ENCODE peak calls at places on chromosomes 7 and 10, in eight cellular contexts. H is transverse colon, V is prostate gland, I is K562, T is SK-N-MC, X is GM23338, N is GM12891, O is stomach. R is an unnamed sample.
A peak's percentile ranks its signal among the peaks of the same experiment; 100 is the strongest.

GRCh38 chr7:545470-545869 is 25.8 kb upstream of the PDGFA start:
- DNase-seq in I (no peak), X (no peak), N (no peak), O (no peak), T (no peak), V (no peak), H (no peak), R (no peak)

GRCh38 chr7:25117226-25118047 is 7.6 kb downstream of the CYCS start:
- DNase-seq in X (no peak), O (no peak), T (no peak), N (no peak), H (peak; percentile 39), I (no peak), V (no peak), R (no peak)

GRCh38 chr10:98408799-98409198 is 6.2 kb downstream of the PYROXD2 start:
- DNase-seq in O (no peak), N (no peak), I (no peak), H (no peak), T (no peak), V (no peak), X (no peak), R (no peak)

GRCh38 chr10:15453921-15454320 is 82.8 kb upstream of the FAM171A1 start:
- DNase-seq in T (no peak), H (no peak), V (no peak), I (no peak), N (no peak), X (no peak), O (no peak), R (no peak)

GRCh38 chr7:97015787-97016391 is 8.7 kb downstream of the DLX5 start:
- DNase-seq in H (no peak), I (no peak), V (no peak), N (no peak), O (no peak), T (no peak), X (peak; percentile 5), R (no peak)

GRCh38 chr7:30396379-30396778 is 82.2 kb downstream of the NOD1 start:
- DNase-seq in T (no peak), I (no peak), H (no peak), N (no peak), X (peak; percentile 32), V (no peak), O (no peak), R (no peak)

GRCh38 chr7:31890198-31890597 is 180.0 kb downstream of the PDE1C start:
- DNase-seq in I (no peak), V (peak; percentile 38), N (no peak), T (no peak), O (no peak), H (peak; percentile 12), X (no peak), R (peak; percentile 63)

GRCh38 chr10:279655-280054 is 144.4 kb downstream of the ZMYND11 start:
- DNase-seq in N (no peak), I (no peak), V (no peak), T (no peak), O (no peak), H (no peak), X (peak; percentile 60), R (no peak)

GRCh38 chr7:31002256-31002655 is 38.5 kb downstream of the GHRHR start:
- DNase-seq in V (no peak), T (no peak), I (no peak), N (no peak), X (no peak), O (no peak), H (no peak), R (no peak)

GRCh38 chr7:4267326-4268039 is 414.6 kb upstream of the FOXK1 start:
- DNase-seq in T (no peak), H (no peak), I (no peak), X (no peak), N (no peak), O (no peak), V (no peak), R (no peak)

GRCh38 chr7:24843821-24844449 is 86.7 kb upstream of the GSDME start:
- DNase-seq in H (no peak), I (no peak), N (no peak), X (no peak), V (no peak), T (no peak), O (no peak), R (no peak)

GRCh38 chr10:44513592-44513991 is 128.7 kb upstream of the CXCL12 start:
- DNase-seq in T (no peak), V (no peak), X (no peak), I (peak; percentile 20), N (no peak), H (no peak), O (no peak), R (no peak)

DNA sequence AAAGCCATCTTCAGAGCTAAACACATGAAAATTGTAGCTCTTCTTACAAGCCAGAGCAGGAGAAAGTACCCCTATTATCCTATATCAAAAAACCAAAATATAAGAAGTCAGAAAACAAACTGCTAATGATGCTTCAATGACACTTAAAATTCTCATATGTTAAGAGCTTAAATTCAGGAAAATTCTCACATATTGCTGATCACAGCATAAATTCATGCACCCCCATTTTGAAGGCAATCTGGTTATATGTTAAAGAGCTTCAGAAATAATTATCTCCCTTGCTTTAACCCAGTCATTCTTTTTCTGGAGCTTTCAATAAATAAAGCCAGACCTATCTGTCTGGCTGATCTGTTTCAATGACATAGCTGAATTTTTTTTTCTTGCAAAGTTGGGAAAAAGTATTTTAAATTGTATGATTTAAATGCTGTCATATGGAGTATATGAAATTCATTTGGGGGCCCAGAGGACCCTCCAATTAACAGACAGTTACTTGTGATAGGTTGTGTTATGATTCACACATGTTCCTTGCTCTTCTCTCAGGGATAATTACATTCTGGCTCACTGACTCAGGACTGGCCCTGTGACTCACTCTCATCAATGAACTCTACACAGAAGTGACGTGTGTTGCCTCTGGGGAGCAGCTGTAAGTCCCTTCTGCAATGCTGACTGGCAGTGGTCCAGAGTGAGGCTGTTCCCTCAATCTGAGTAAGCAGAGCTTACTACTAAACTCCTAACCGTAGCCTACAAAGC is 85.2 kb downstream of the HGF start:
- DNase-seq in I (no peak), T (peak; percentile 77), O (peak; percentile 79), X (no peak), H (peak; percentile 79), V (peak; percentile 32), N (no peak), R (peak; percentile 98)
- TF ChIP-seq POLR2AphosphoS5 in I (no peak), T (no peak), O (no peak), X (no peak), H (peak; percentile 65), V (no peak), N (no peak), R (peak; percentile 58)

GRCh38 chr10:35324196-35324595 is 12.1 kb upstream of the CCNY start:
- DNase-seq in T (no peak), N (no peak), X (no peak), O (no peak), H (no peak), V (no peak), I (no peak), R (no peak)
- TF ChIP-seq POLR2AphosphoS5 in T (no peak), N (no peak), X (no peak), O (no peak), H (no peak), V (no peak), I (no peak), R (no peak)

GRCh38 chr7:100517305-100517704 is 21.7 kb upstream of the AGFG2 start:
- DNase-seq in I (no peak), V (no peak), X (no peak), T (no peak), N (no peak), O (no peak), H (no peak), R (no peak)

GRCh38 chr7:100519580-100519979 is 19.4 kb upstream of the AGFG2 start:
- DNase-seq in N (no peak), X (no peak), H (no peak), O (no peak), T (no peak), V (no peak), I (no peak), R (no peak)

GRCh38 chr7:100513212-100513611 is 25.8 kb upstream of the AGFG2 start:
- DNase-seq in N (no peak), H (no peak), O (no peak), I (no peak), X (no peak), T (no peak), V (no peak), R (no peak)

GRCh38 chr7:100515072-100515532 is 23.9 kb upstream of the AGFG2 start:
- DNase-seq in O (no peak), V (no peak), N (no peak), T (peak; percentile 90), I (no peak), H (no peak), X (no peak), R (no peak)

DNA sequence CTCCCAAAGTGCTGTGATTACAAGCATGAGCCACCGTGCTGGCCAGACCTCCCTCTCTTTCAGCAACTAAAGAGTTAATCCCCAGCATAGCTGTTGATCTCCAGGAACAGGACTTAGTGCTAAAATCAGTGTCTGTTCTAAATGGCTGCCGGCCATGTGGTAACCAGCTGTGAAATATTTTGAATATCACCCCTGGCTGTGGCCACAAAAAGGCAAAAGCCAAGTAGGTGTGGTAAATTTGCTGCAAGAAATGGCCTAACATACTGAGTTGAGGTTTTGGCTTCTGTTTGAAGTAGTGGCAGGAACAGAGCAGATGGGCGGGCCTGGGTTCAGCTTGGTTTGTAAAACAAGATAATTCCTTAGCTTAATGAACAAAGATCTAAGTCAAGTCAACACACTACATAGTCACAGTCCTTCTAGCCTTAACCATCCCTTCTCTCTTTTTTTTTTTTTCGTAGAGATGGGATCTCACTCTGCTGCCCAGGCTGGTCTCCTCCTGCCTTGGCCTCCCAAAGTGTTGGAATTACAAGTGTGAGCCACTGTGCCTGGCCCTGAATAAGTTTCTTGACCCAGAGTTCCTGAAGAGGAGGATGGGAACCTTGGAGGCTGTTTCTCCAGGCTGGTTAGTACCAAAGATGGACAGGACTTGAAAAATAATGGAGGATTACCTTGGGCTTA is 22.7 kb upstream of the AGFG2 start:
- DNase-seq in T (peak; percentile 28), V (no peak), X (peak; percentile 25), O (peak; percentile 30), I (no peak), H (peak; percentile 31), N (no peak), R (peak; percentile 79)
- TF ChIP-seq POLR2AphosphoS5 in T (peak; percentile 23), V (no peak), X (no peak), O (peak; percentile 8), I (no peak), H (peak; percentile 31), N (no peak), R (peak; percentile 20)

GRCh38 chr10:78959217-78959616 is 109.5 kb upstream of the ZMIZ1 start:
- DNase-seq in H (no peak), I (peak; percentile 70), N (no peak), X (no peak), T (no peak), O (no peak), V (no peak), R (no peak)

GRCh38 chr10:78961760-78962159 is 107.0 kb upstream of the ZMIZ1 start:
- DNase-seq in O (no peak), I (no peak), V (no peak), X (no peak), N (no peak), T (no peak), H (no peak), R (no peak)

GRCh38 chr10:78957471-78958039 is 111.2 kb upstream of the ZMIZ1 start:
- DNase-seq in O (no peak), X (no peak), I (no peak), H (no peak), N (no peak), V (no peak), T (no peak), R (no peak)

GRCh38 chr10:78959901-78960300 is 108.9 kb upstream of the ZMIZ1 start:
- DNase-seq in N (no peak), T (no peak), I (no peak), H (no peak), O (no peak), X (no peak), V (no peak), R (no peak)

GRCh38 chr10:78960316-78960800 is 108.4 kb upstream of the ZMIZ1 start:
- DNase-seq in N (no peak), X (no peak), O (peak; percentile 41), T (no peak), I (no peak), H (peak; percentile 66), V (peak; percentile 51), R (peak; percentile 96)
- TF ChIP-seq POLR2AphosphoS5 in N (no peak), X (no peak), O (peak; percentile 36), T (no peak), I (no peak), H (peak; percentile 37), V (peak; percentile 60), R (peak; percentile 76)